ENCODE peak calls at places on chromosome 7, in four cellular contexts. J is amniotic stem cell, Z is DMS 273 treated with DMSO at 0.1 percent for 48 hours, T is T follicular helper cell. F is an unnamed sample.

GRCh38 chr7:66013938-66014337 is 31.9 kb upstream of the GUSB start:
- DNase-seq in J (peak; percentile 10), Z (no peak), T (no peak), F (no peak)

GRCh38 chr7:136677456-136678365 is 190.7 kb upstream of the CHRM2 start:
- DNase-seq in T (no peak), Z (no peak), J (peak; percentile 48), F (no peak)

GRCh38 chr7:92766461-92767003 is 69.8 kb downstream of the CDK6 start:
- DNase-seq in Z (no peak), T (no peak), J (no peak), F (no peak)

GRCh38 chr7:106038916-106039315 is 73.2 kb downstream of the SYPL1 start:
- DNase-seq in J (no peak), Z (no peak), T (no peak), F (no peak)

GRCh38 chr7:39688611-39689485 is 65.5 kb downstream of the RALA start:
- DNase-seq in J (no peak), T (no peak), Z (no peak), F (no peak)

GRCh38 chr7:120988591-120989299 is at the start of gene CPED1:
- DNase-seq in T (no peak), Z (no peak), J (peak; percentile 43), F (no peak)

GRCh38 chr7:74452748-74453320 is 872 bp upstream of the GTF2IRD1 start:
- DNase-seq in J (no peak), T (no peak), Z (no peak), F (peak; percentile 13)

GRCh38 chr7:30930621-30931020 is 19.0 kb downstream of the AQP1 start:
- DNase-seq in T (no peak), Z (no peak), J (no peak), F (no peak)

GRCh38 chr7:107180378-107180777 is 11.6 kb downstream of the HBP1 start:
- DNase-seq in T (peak; percentile 43), J (peak; percentile 15), Z (peak; percentile 23), F (peak; percentile 54)

GRCh38 chr7:122847871-122848473 is 38.3 kb downstream of the CADPS2 start:
- DNase-seq in T (no peak), J (no peak), Z (no peak), F (no peak)

GRCh38 chr7:132783824-132784223 is 207.6 kb upstream of the PLXNA4 start:
- DNase-seq in T (no peak), Z (no peak), J (peak; percentile 58), F (no peak)

GRCh38 chr7:99949645-99950228 is 20.3 kb upstream of the GJC3 start:
- DNase-seq in Z (no peak), J (no peak), T (no peak), F (no peak)

GRCh38 chr7:127251458-127252379 is 1.0 kb downstream of the GRM8 start:
- DNase-seq in T (no peak), J (no peak), Z (no peak), F (no peak)

GRCh38 chr7:25908154-25908948 is 243.6 kb upstream of the NFE2L3 start:
- DNase-seq in Z (no peak), J (no peak), T (no peak), F (no peak)

GRCh38 chr7:80918909-80919721 is at the start of gene SEMA3C:
- DNase-seq in Z (peak; percentile 89), J (peak; percentile 78), T (no peak), F (no peak)

GRCh38 chr7:149414745-149415390 is 46.0 kb downstream of the ZNF777 start:
- DNase-seq in T (peak; percentile 26), J (no peak), Z (no peak), F (peak; percentile 40)

GRCh38 chr7:24464846-24465245 is 108.4 kb upstream of the PALS2 start:
- DNase-seq in T (no peak), J (no peak), Z (no peak), F (no peak)

GRCh38 chr7:78203042-78203720 is 404.6 kb downstream of the PHTF2 start:
- DNase-seq in J (no peak), Z (no peak), T (no peak), F (no peak)

GRCh38 chr7:525740-526139 is 6.1 kb upstream of the PDGFA start:
- DNase-seq in T (no peak), J (no peak), Z (peak; percentile 68), F (no peak)

GRCh38 chr7:11133436-11133959 is 159.8 kb downstream of the PHF14 start:
- DNase-seq in Z (no peak), T (no peak), J (no peak), F (no peak)

GRCh38 chr7:150951181-150951520 is 27.0 kb downstream of the KCNH2 start:
- DNase-seq in J (no peak), T (no peak), Z (no peak), F (no peak)

GRCh38 chr7:137328389-137329120 is 15.0 kb downstream of the PTN start:
- DNase-seq in Z (no peak), T (no peak), J (no peak), F (no peak)

GRCh38 chr7:130491841-130492518 is at the start of gene MEST:
- DNase-seq in T (no peak), Z (no peak), J (no peak), F (no peak)

GRCh38 chr7:7732566-7733290 is 14.3 kb upstream of the RPA3 start:
- DNase-seq in J (no peak), T (no peak), Z (peak; percentile 37), F (no peak)

GRCh38 chr7:131109011-131109756 is 218.5 kb upstream of the MKLN1 start:
- DNase-seq in J (no peak), Z (no peak), T (no peak), F (no peak)

GRCh38 chr7:155509725-155510551 is 36.4 kb downstream of the CNPY1 start:
- DNase-seq in Z (no peak), J (no peak), T (no peak), F (no peak)

GRCh38 chr7:33726582-33726981 is 178.8 kb upstream of the BMPER start:
- DNase-seq in Z (no peak), J (no peak), T (no peak), F (no peak)